ENCODE peak calls at places on chromosomes 1 and 21, in ten cellular contexts. N is astrocyte; K is stomach; H is iPS DF 6.9; W is esophagus squamous epithelium; A is effector memory CD4-positive, alpha-beta T cell; B is CD4-positive, CD25-positive, alpha-beta regulatory T cell; R is Peyer's patch; V is spleen; D is MM.1S. Z is an unnamed sample.
A peak's percentile ranks its signal among the peaks of the same experiment; 100 is the strongest.

GRCh38 chr1:43596579-43596978 is 53.4 kb upstream of the KDM4A start:
- DNase-seq in H (no peak), W (no peak), V (no peak), D (no peak), R (no peak), B (no peak), K (no peak), A (no peak), N (no peak), Z (no peak)

GRCh38 chr21:43719748-43720538 is 1.0 kb downstream of the PDXK start:
- DNase-seq in W (no peak), H (no peak), A (no peak), V (peak; percentile 91), B (no peak), D (peak; percentile 68), K (peak; percentile 39), R (peak; percentile 72), N (no peak), Z (no peak)

GRCh38 chr1:27970401-27970800 is 10.6 kb downstream of the XKR8 start:
- DNase-seq in B (no peak), H (no peak), D (no peak), A (no peak), W (no peak), K (no peak), V (no peak), R (no peak), N (peak; percentile 91), Z (no peak)

GRCh38 chr1:64917328-64917861 is 49.0 kb downstream of the JAK1 start:
- DNase-seq in N (peak; percentile 99), B (no peak), A (no peak), H (no peak), R (no peak), V (no peak), W (no peak), D (no peak), K (peak; percentile 48), Z (no peak)

GRCh38 chr1:26697978-26698849 is 2.4 kb downstream of the ARID1A start:
- DNase-seq in A (no peak), V (peak; percentile 88), B (peak; percentile 68), H (no peak), N (peak; percentile 98), R (peak; percentile 70), K (peak; percentile 35), D (peak; percentile 86), W (no peak), Z (peak; percentile 66)

GRCh38 chr1:220879090-220879508 is at the start of gene HLX:
- DNase-seq in K (peak; percentile 69), N (peak; percentile 81), V (peak; percentile 97), D (peak; percentile 89), A (no peak), H (no peak), R (peak; percentile 77), W (peak; percentile 60), B (no peak), Z (no peak)

GRCh38 chr21:45447821-45448220 is 42.9 kb downstream of the COL18A1 start:
- DNase-seq in K (no peak), D (no peak), W (no peak), B (no peak), R (no peak), V (no peak), H (no peak), N (peak; percentile 44), A (no peak), Z (no peak)

GRCh38 chr1:6613361-6614018 is at the start of gene PHF13:
- DNase-seq in V (peak; percentile 100), A (peak; percentile 98), D (peak; percentile 99), W (peak; percentile 99), R (peak; percentile 100), B (peak; percentile 99), H (peak; percentile 94), N (peak; percentile 95), K (peak; percentile 100), Z (peak; percentile 99)

GRCh38 chr1:64240209-64240608 is 36.8 kb downstream of the UBE2U start:
- DNase-seq in H (no peak), K (no peak), R (no peak), V (no peak), A (no peak), W (no peak), B (no peak), N (no peak), D (no peak), Z (no peak)

GRCh38 chr21:25298512-25299491 is 308.5 kb downstream of the MRPL39 start:
- DNase-seq in V (no peak), D (peak; percentile 37), W (no peak), N (peak; percentile 26), R (no peak), K (no peak), H (no peak), B (no peak), A (no peak), Z (no peak)

GRCh38 chr21:18070392-18070791 is 174.2 kb upstream of the CHODL start:
- DNase-seq in B (no peak), K (no peak), N (no peak), V (no peak), A (no peak), H (no peak), D (no peak), R (no peak), W (no peak), Z (no peak)

GRCh38 chr1:79079770-79080169 is 73.2 kb upstream of the ADGRL4 start:
- DNase-seq in K (no peak), A (no peak), N (peak; percentile 88), R (no peak), D (no peak), W (no peak), B (no peak), V (no peak), H (peak; percentile 16), Z (no peak)

GRCh38 chr1:245108251-245108650 is 46.5 kb upstream of the KIF26B start:
- DNase-seq in B (no peak), A (no peak), N (no peak), K (no peak), V (no peak), D (no peak), R (no peak), H (no peak), W (no peak), Z (no peak)
- H3K27ac ChIP-seq in B (no peak overlapping the region), A (no peak overlapping the region), N (no peak overlapping the region), K (no peak overlapping the region), V (no peak overlapping the region), D (no peak overlapping the region), R (no peak overlapping the region), H (no peak overlapping the region), W (no peak overlapping the region), Z (no peak overlapping the region)

GRCh38 chr1:15155760-15156743 is 2.5 kb downstream of the TMEM51 start:
- DNase-seq in H (no peak), K (no peak), A (no peak), W (no peak), V (no peak), N (no peak), R (peak; percentile 38), B (no peak), D (peak; percentile 56), Z (no peak)

GRCh38 chr1:15153842-15154479 is 414 bp downstream of the TMEM51 start:
- DNase-seq in V (peak; percentile 81), W (no peak), K (peak; percentile 73), H (no peak), D (peak; percentile 52), N (no peak), R (peak; percentile 86), A (no peak), B (no peak), Z (no peak)

GRCh38 chr1:15155191-15155590 is 1.6 kb downstream of the TMEM51 start:
- DNase-seq in W (no peak), H (no peak), D (no peak), R (no peak), N (no peak), A (no peak), K (no peak), B (no peak), V (no peak), Z (no peak)

GRCh38 chr1:15153184-15153841 is at the start of gene TMEM51:
- DNase-seq in K (peak; percentile 87), R (peak; percentile 91), N (peak; percentile 56), D (peak; percentile 38), B (no peak), H (peak; percentile 55), W (no peak), A (no peak), V (no peak), Z (no peak)

DNA sequence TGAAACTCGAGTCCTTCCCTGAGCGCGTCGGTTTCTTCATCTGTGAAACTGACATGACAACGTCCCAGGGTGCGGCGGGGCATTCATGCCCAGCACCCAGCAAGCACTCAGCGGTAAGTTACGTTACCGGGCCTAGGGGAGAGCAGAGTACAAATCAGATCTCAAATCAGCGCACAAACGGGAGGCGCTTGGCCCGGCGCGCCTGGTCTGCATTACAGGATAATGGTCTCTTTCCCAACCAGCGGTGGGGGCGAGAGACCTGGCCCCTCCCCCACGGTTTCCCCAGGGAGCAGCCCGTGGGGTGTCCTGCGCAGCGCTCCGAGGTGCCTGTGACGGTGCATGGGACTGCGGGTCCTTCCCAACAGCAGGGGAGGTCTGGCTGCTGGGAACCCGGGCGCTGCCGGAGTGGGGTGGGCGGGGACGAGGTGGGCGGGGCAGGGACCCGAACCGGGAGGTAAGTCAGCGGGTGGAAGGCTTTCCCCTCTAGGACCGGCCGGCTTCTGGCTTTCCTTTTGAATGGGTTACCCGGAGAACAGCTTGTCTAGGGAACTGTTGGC is 1.0 kb downstream of the TMEM51 start:
- DNase-seq in B (no peak), A (no peak), K (peak; percentile 49), W (no peak), N (no peak), V (no peak), H (no peak), R (peak; percentile 70), D (no peak), Z (no peak)
- H3K4me1 ChIP-seq in B (peaks cover 20% of the 10 kb centered on the region), A (peaks cover 9% of the 10 kb centered on the region), K (peaks cover 80% of the 10 kb centered on the region), W (peaks cover 42% of the 10 kb centered on the region), N (peaks cover 10% of the 10 kb centered on the region), V (peaks cover 67% of the 10 kb centered on the region), H (peaks cover 2% of the 10 kb centered on the region), R (no peaks in the 10 kb centered on the region), D (peaks cover 23% of the 10 kb centered on the region), Z (peaks cover 24% of the 10 kb centered on the region)

DNA sequence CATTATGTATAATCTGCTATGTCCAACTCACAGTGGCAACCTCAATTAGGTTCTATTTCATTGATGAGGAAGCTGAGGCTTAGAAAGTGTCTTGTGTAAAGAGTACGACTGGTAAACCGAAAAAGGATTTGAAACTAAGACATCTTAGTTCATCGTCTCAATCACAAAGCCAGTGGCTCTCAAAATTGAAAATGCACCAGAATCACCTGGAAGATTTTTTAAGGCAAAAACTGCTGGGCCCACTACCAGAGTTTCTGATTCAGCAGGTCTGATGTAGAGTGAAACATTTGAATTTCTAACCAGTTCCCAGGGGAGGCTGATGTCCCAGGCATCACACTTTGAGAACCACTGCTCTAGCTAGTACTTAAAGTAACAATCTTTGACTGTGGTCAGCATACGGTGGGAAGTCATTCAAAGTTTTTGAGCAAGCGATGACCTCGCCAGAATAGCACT is 5.2 kb upstream of the LRRC53 start:
- DNase-seq in D (peak; percentile 55), N (no peak), R (no peak), W (no peak), H (no peak), A (no peak), K (no peak), V (no peak), B (no peak), Z (no peak)
- H3K27ac ChIP-seq in D (peak overlapping the region; percentile 26), N (no peak overlapping the region), R (no peak overlapping the region), W (no peak overlapping the region), H (no peak overlapping the region), A (no peak overlapping the region), K (no peak overlapping the region), V (no peak overlapping the region), B (no peak overlapping the region), Z (no peak overlapping the region)

DNA sequence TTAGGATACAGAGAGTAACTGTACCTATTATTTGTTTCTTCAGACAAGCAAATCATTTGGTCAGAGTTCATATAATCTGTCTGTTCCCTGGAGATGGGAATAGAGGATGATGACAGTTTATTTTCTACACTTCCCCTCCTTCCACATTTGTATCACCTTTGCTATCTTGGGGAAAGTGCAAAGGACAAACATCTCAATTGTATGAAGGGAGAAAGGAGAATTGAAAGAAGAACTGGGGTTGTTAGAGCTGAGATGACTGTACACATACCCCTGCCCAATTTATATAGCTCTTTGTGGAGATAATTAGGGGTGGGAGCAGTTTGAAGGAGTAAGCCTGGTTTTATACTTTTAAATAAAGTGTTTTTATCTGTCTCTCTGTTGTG is 14.0 kb downstream of the POLR3GL start:
- DNase-seq in V (no peak), R (no peak), N (no peak), W (no peak), K (no peak), H (no peak), D (no peak), B (no peak), A (no peak), Z (no peak)
- H3K4me1 ChIP-seq in V (peaks cover 67% of the 10 kb centered on the region), R (peaks cover 15% of the 10 kb centered on the region), N (peaks cover 28% of the 10 kb centered on the region), W (peaks cover 56% of the 10 kb centered on the region), K (peaks cover 64% of the 10 kb centered on the region), H (peaks cover 1% of the 10 kb centered on the region), D (peaks cover 60% of the 10 kb centered on the region), B (peaks cover 65% of the 10 kb centered on the region), A (peaks cover 60% of the 10 kb centered on the region), Z (peaks cover 71% of the 10 kb centered on the region)